ENCODE peak calls at places on chromosome 1, in nine cellular contexts. N, U, R, C, P, Q, O, X and B are unnamed samples.

GRCh38 chr1:43970502-43970901 is 692 bp downstream of the DPH2 start:
- DNase-seq in N (no peak), U (no peak), R (no peak), C (no peak), P (no peak), Q (no peak), O (no peak), X (no peak), B (no peak)

GRCh38 chr1:19113362-19114092 is 96.5 kb downstream of the UBR4 start:
- DNase-seq in N (no peak), U (no peak), R (peak), C (no peak), P (peak), Q (peak), O (no peak), X (peak), B (peak)

GRCh38 chr1:228012555-228012954 is 5.8 kb downstream of the WNT3A start:
- DNase-seq in N (no peak), U (peak), R (no peak), C (no peak), P (no peak), Q (no peak), O (no peak), X (no peak), B (no peak)

GRCh38 chr1:41486892-41487728 is 2.6 kb upstream of the EDN2 start:
- DNase-seq in N (no peak), U (no peak), R (peak), C (no peak), P (no peak), Q (peak), O (peak), X (no peak), B (no peak)

GRCh38 chr1:30731806-30732276 is 8.5 kb upstream of the MATN1 start:
- DNase-seq in N (no peak), U (no peak), R (no peak), C (no peak), P (no peak), Q (no peak), O (no peak), X (no peak), B (no peak)

GRCh38 chr1:213582976-213583567 is 404.7 kb upstream of the PROX1 start:
- DNase-seq in N (no peak), U (no peak), R (no peak), C (no peak), P (no peak), Q (no peak), O (no peak), X (no peak), B (no peak)

GRCh38 chr1:243715285-243715684 is 134.8 kb downstream of the AKT3 start:
- DNase-seq in N (no peak), U (no peak), R (no peak), C (no peak), P (no peak), Q (no peak), O (no peak), X (no peak), B (no peak)

GRCh38 chr1:226525750-226526149 is 22.8 kb upstream of the STUM start:
- DNase-seq in N (no peak), U (no peak), R (no peak), C (no peak), P (no peak), Q (peak), O (no peak), X (no peak), B (no peak)

GRCh38 chr1:25580933-25581332 is 35.7 kb upstream of the MAN1C1 start:
- DNase-seq in N (no peak), U (no peak), R (peak), C (no peak), P (no peak), Q (no peak), O (no peak), X (no peak), B (no peak)

GRCh38 chr1:18128298-18128697 is 20.7 kb downstream of the IGSF21 start:
- DNase-seq in N (no peak), U (no peak), R (no peak), C (no peak), P (peak), Q (no peak), O (no peak), X (no peak), B (no peak)

GRCh38 chr1:97677702-97678101 is 243.1 kb downstream of the DPYD start:
- DNase-seq in N (no peak), U (no peak), R (no peak), C (no peak), P (no peak), Q (no peak), O (no peak), X (no peak), B (no peak)

GRCh38 chr1:1420654-1421134 is 382 bp downstream of the ANKRD65 start:
- DNase-seq in N (no peak), U (no peak), R (no peak), C (no peak), P (no peak), Q (no peak), O (no peak), X (no peak), B (no peak)

GRCh38 chr1:244322791-244323521 is 128.8 kb downstream of the ADSS2 start:
- DNase-seq in N (peak), U (no peak), R (no peak), C (no peak), P (peak), Q (peak), O (peak), X (peak), B (peak)

GRCh38 chr1:31699341-31699891 is 4.4 kb downstream of the COL16A1 start:
- DNase-seq in N (no peak), U (no peak), R (no peak), C (no peak), P (no peak), Q (no peak), O (no peak), X (no peak), B (no peak)

GRCh38 chr1:193111641-193112090 is 6.5 kb upstream of the GLRX2 start:
- DNase-seq in N (no peak), U (peak), R (peak), C (no peak), P (peak), Q (peak), O (peak), X (no peak), B (no peak)

GRCh38 chr1:20255666-20256065 is 35.0 kb upstream of the VWA5B1 start:
- DNase-seq in N (no peak), U (no peak), R (no peak), C (peak), P (peak), Q (peak), O (peak), X (peak), B (peak)

GRCh38 chr1:18649713-18650370 is 19.2 kb downstream of the PAX7 start:
- DNase-seq in N (no peak), U (no peak), R (no peak), C (no peak), P (no peak), Q (no peak), O (no peak), X (no peak), B (no peak)

GRCh38 chr1:225508538-225509375 is 80.9 kb upstream of the LBR start:
- DNase-seq in N (peak), U (no peak), R (no peak), C (no peak), P (peak), Q (peak), O (peak), X (peak), B (peak)

GRCh38 chr1:31745071-31745897 is 18.9 kb downstream of the ADGRB2 start:
- DNase-seq in N (peak), U (no peak), R (peak), C (peak), P (peak), Q (peak), O (no peak), X (peak), B (no peak)

GRCh38 chr1:205255941-205256780 is 28.4 kb downstream of the TMCC2 start:
- DNase-seq in N (peak), U (peak), R (peak), C (peak), P (peak), Q (peak), O (peak), X (peak), B (peak)

GRCh38 chr1:70874063-70874462 is 173.6 kb downstream of the PTGER3 start:
- DNase-seq in N (no peak), U (no peak), R (no peak), C (no peak), P (no peak), Q (no peak), O (no peak), X (no peak), B (no peak)

GRCh38 chr1:198922638-198923430 is 284.0 kb downstream of the PTPRC start:
- DNase-seq in N (no peak), U (no peak), R (no peak), C (no peak), P (no peak), Q (no peak), O (peak), X (no peak), B (no peak)

GRCh38 chr1:160539896-160540858 is 17.1 kb upstream of the SLAMF6 start:
- DNase-seq in N (peak), U (no peak), R (peak), C (no peak), P (peak), Q (no peak), O (no peak), X (no peak), B (no peak)

DNA sequence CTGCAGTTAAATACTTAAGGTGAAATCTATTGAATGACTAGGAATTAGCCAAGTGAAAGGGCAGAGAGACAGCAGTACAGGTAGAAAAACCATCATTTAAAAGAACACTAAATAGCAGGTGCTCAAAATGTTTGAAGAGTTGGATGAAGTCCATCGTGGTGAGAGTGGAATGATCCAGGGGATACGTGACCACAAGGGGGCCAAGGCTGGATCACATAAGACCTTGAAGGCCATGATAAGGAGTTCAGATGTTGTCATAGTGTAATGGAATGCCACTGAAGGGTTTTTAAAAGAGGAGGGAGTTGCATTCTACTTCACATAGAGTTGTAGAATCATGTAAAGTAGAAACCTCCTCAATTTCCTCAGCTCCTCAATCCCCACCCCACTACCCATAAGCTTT is 34.8 kb upstream of the HOOK1 start:
- DNase-seq in N (no peak), U (no peak), R (no peak), C (no peak), P (no peak), Q (no peak), O (no peak), X (no peak), B (no peak)
- TF ChIP-seq CTCF in N (no peak), U (no peak), R (no peak), C (no peak), P (no peak), Q (no peak), O (no peak), X (no peak), B (no peak)

DNA sequence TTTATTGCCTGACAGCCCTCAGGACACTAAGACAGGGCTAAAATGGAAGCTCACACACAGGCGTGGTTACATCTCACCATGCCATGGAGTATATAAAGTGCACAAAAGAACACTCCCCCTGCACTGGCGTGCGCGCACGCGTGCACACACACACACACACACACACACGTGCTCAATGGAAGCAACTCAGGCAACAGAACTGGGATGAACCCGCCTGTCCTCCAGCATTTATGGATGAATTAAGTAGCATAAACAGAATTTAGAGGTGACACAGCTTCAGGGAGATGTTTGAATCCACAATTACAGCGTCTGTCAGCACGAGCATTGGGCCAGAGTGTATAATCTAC is 146.5 kb upstream of the COA6 start:
- DNase-seq in N (no peak), U (no peak), R (no peak), C (no peak), P (no peak), Q (no peak), O (no peak), X (no peak), B (no peak)
- H3K27ac ChIP-seq in N (no peak), U (no peak), R (no peak), C (no peak), P (no peak), Q (no peak), O (no peak), X (no peak), B (no peak)

GRCh38 chr1:201183209-201183608 is 7.4 kb upstream of the IGFN1 start:
- DNase-seq in N (no peak), U (peak), R (no peak), C (no peak), P (no peak), Q (no peak), O (no peak), X (no peak), B (no peak)

GRCh38 chr1:201184307-201184706 is 6.3 kb upstream of the IGFN1 start:
- DNase-seq in N (no peak), U (no peak), R (peak), C (no peak), P (peak), Q (peak), O (no peak), X (no peak), B (no peak)

GRCh38 chr1:201184734-201185453 is 5.7 kb upstream of the IGFN1 start:
- DNase-seq in N (no peak), U (no peak), R (peak), C (no peak), P (peak), Q (peak), O (peak), X (peak), B (peak)

GRCh38 chr1:201185527-201186128 is 5.0 kb upstream of the IGFN1 start:
- DNase-seq in N (no peak), U (no peak), R (no peak), C (no peak), P (no peak), Q (no peak), O (no peak), X (no peak), B (no peak)

GRCh38 chr1:201183728-201184127 is 6.9 kb upstream of the IGFN1 start:
- DNase-seq in N (no peak), U (peak), R (no peak), C (no peak), P (no peak), Q (no peak), O (no peak), X (no peak), B (no peak)
- TF ChIP-seq CTCF in N (no peak), U (no peak), R (no peak), C (no peak), P (no peak), Q (no peak), O (no peak), X (no peak), B (no peak)

GRCh38 chr1:24364975-24365678 is 46.0 kb downstream of the GRHL3 start:
- DNase-seq in N (no peak), U (no peak), R (no peak), C (no peak), P (no peak), Q (peak), O (peak), X (peak), B (peak)
- H3K27ac ChIP-seq in N (no peak), U (no peak), R (no peak), C (peak), P (no peak), Q (no peak), O (peak), X (peak), B (peak)

DNA sequence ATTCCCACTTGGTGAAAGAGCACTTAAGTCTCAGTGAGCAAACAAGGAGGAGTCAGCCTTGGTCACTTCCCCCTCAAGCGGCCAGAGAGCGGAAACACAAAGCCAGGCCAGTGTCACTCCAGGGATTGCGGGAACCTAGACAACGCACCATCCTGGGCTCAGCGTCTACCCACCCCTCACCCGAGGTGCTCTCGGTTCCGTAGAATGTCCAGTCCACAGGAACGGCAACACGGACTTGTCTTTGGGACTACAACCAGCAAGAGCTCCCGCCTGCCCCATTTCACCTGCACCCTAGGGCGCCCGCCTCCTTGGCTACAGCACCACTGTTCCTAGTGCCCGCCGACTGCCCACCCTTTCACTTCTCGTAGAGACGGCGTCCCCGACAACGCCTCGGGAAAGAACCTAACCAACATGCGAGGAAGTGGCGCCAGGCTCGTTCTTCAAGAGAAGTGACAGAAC is 511 bp downstream of the GDAP2 start:
- DNase-seq in N (peak), U (peak), R (peak), C (peak), P (peak), Q (peak), O (peak), X (peak), B (peak)
- TF ChIP-seq CTCF in N (peak), U (peak), R (peak), C (no peak), P (peak), Q (peak), O (peak), X (no peak), B (peak)

DNA sequence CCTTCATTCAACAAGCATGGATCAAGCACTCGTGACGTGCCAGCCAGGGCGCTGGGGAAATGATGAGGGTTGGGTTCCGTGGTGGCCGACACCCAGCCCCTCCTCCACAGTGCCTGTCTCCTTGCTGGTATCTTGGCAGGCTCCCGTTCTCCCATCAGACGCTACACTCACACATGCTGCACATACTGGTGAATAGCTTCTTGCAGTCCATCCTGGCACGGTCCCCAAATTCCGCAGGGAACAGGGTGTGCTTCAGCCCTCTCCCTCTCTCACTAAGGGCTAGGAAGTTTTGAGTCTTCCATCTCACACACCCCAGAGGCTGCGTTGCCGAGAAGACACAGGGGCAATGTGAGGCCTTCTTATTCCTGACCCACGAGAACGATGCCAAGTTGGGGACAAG is 10.1 kb upstream of the MEF2D start:
- DNase-seq in N (peak), U (peak), R (no peak), C (no peak), P (no peak), Q (peak), O (peak), X (no peak), B (no peak)
- H3K27ac ChIP-seq in N (peak), U (peak), R (no peak), C (peak), P (no peak), Q (peak), O (no peak), X (peak), B (peak)